ENCODE peak calls at places on chromosomes 13 and 19, in five cellular contexts. F is astrocyte of the hippocampus; S is fibroblast of lung; C is HEK293T; T is stimulated activated CD4-positive, alpha-beta T cell treated with anti-CD3 and anti-CD28 coated beads, Interleukin-2, amount 100 ng/mL, for 48 hours. A is an unnamed sample.

GRCh38 chr19:40717325-40717879 is 490 bp downstream of the ITPKC start:
- DNase-seq in T (no peak), F (no peak), C (no peak), S (peak; percentile 12), A (peak; percentile 70)

GRCh38 chr19:18097993-18098890 is 664 bp downstream of the MAST3 start:
- DNase-seq in C (no peak), T (no peak), S (no peak), F (no peak), A (no peak)

GRCh38 chr19:50189326-50189725 is 14.1 kb upstream of the MYH14 start:
- DNase-seq in F (no peak), C (no peak), S (no peak), T (no peak), A (peak; percentile 54)

GRCh38 chr13:46317120-46317519 is 69.9 kb downstream of the RUBCNL start:
- DNase-seq in S (no peak), F (no peak), T (no peak), C (no peak), A (no peak)

GRCh38 chr19:46080561-46080960 is 39.8 kb upstream of the IGFL4 start:
- DNase-seq in T (no peak), S (peak; percentile 100), F (peak; percentile 99), C (no peak), A (peak; percentile 51)

GRCh38 chr13:41577437-41577836 is 120.1 kb downstream of the RGCC start:
- DNase-seq in C (no peak), F (no peak), T (no peak), S (no peak), A (no peak)

GRCh38 chr19:2097330-2098327 is 914 bp downstream of the IZUMO4 start:
- DNase-seq in C (no peak), F (no peak), S (no peak), T (no peak), A (peak; percentile 4)

GRCh38 chr13:45219938-45220375 is 19.1 kb upstream of the KCTD4 start:
- DNase-seq in C (no peak), F (peak; percentile 73), S (peak; percentile 94), T (no peak), A (peak; percentile 79)

GRCh38 chr19:38557205-38557799 is 60.5 kb downstream of the MAP4K1 start:
- DNase-seq in T (no peak), C (no peak), S (no peak), F (no peak), A (peak; percentile 45)

GRCh38 chr19:50516859-50517703 is 3.4 kb upstream of the ASPDH start:
- DNase-seq in T (no peak), F (no peak), S (no peak), C (no peak), A (no peak)

GRCh38 chr19:49339364-49340068 is 4.3 kb downstream of the CD37 start:
- DNase-seq in T (no peak), S (peak; percentile 91), C (no peak), F (peak; percentile 95), A (no peak)

GRCh38 chr19:8615813-8616596 is 5.5 kb upstream of the ADAMTS10 start:
- DNase-seq in S (peak; percentile 45), F (peak; percentile 85), T (peak; percentile 52), C (peak; percentile 70), A (peak; percentile 38)

A was measured in HT-29.